ENCODE peak calls at places on chromosome 18, in five cellular contexts. L is Caco-2; M is CD8-positive, alpha-beta T cell; P is fibroblast of lung; R is astrocyte. W is an unnamed sample.

GRCh38 chr18:25516747-25517498 is 165.0 kb upstream of the ZNF521 start:
- DNase-seq in L (no peak), M (no peak), P (no peak), R (no peak), W (no peak)

GRCh38 chr18:9475643-9476580 is 599 bp downstream of the RALBP1 start:
- DNase-seq in L (no peak), M (peak; percentile 55), P (peak; percentile 44), R (peak; percentile 20), W (peak; percentile 45)

GRCh38 chr18:63683152-63683551 is 19.6 kb upstream of the SERPINB11 start:
- DNase-seq in L (peak; percentile 34), M (no peak), P (peak; percentile 90), R (peak; percentile 76), W (peak; percentile 91)

GRCh38 chr18:7664024-7664312 is 96.9 kb downstream of the PTPRM start:
- DNase-seq in L (no peak), M (no peak), P (no peak), R (no peak), W (no peak)

GRCh38 chr18:56107821-56108485 is 520.0 kb upstream of the TCF4 start:
- DNase-seq in L (no peak), M (no peak), P (no peak), R (peak; percentile 31), W (no peak)

GRCh38 chr18:57427429-57428181 is 7.6 kb upstream of the ONECUT2 start:
- DNase-seq in L (no peak), M (no peak), P (no peak), R (no peak), W (no peak)

GRCh38 chr18:65750421-65751144 is at the start of gene CDH7:
- DNase-seq in L (no peak), M (no peak), P (no peak), R (no peak), W (no peak)

GRCh38 chr18:61870151-61870550 is 22.7 kb downstream of the RNF152 start:
- DNase-seq in L (no peak), M (no peak), P (peak; percentile 63), R (no peak), W (no peak)

GRCh38 chr18:79926306-79926705 is 25.1 kb downstream of the SLC66A2 start:
- DNase-seq in L (no peak), M (no peak), P (no peak), R (no peak), W (no peak)

GRCh38 chr18:45834303-45834702 is 8.8 kb downstream of the SIGLEC15 start:
- DNase-seq in L (no peak), M (no peak), P (no peak), R (no peak), W (no peak)

GRCh38 chr18:55100817-55101457 is 141.7 kb upstream of the CCDC68 start:
- DNase-seq in L (peak; percentile 9), M (no peak), P (peak; percentile 24), R (peak; percentile 78), W (peak; percentile 6)

GRCh38 chr18:76578571-76579300 is 83.7 kb upstream of the ZNF516 start:
- DNase-seq in L (no peak), M (no peak), P (no peak), R (no peak), W (no peak)

GRCh38 chr18:59665057-59666007 is 31.9 kb downstream of the CCBE1 start:
- DNase-seq in L (no peak), M (no peak), P (peak; percentile 85), R (peak; percentile 66), W (peak; percentile 44)

GRCh38 chr18:51151568-51152511 is 45.6 kb downstream of the MEX3C start:
- DNase-seq in L (peak; percentile 2), M (peak; percentile 81), P (no peak), R (no peak), W (no peak)

GRCh38 chr18:62757399-62758010 is 42.2 kb downstream of the PHLPP1 start:
- DNase-seq in L (no peak), M (no peak), P (no peak), R (no peak), W (no peak)

GRCh38 chr18:51164327-51165290 is 32.9 kb downstream of the MEX3C start:
- DNase-seq in L (no peak), M (no peak), P (no peak), R (peak; percentile 20), W (peak; percentile 13)

GRCh38 chr18:75247601-75248421 is 37.2 kb downstream of the TSHZ1 start:
- DNase-seq in L (no peak), M (no peak), P (peak; percentile 83), R (peak; percentile 62), W (peak; percentile 79)

GRCh38 chr18:55320399-55321255 is 267.4 kb downstream of the TCF4 start:
- DNase-seq in L (no peak), M (no peak), P (peak; percentile 54), R (peak; percentile 51), W (peak; percentile 33)

GRCh38 chr18:74463271-74463670 is 6.2 kb upstream of the DIPK1C start:
- DNase-seq in L (no peak), M (no peak), P (no peak), R (no peak), W (peak; percentile 6)

GRCh38 chr18:2914844-2915243 is 68.0 kb downstream of the EMILIN2 start:
- DNase-seq in L (no peak), M (no peak), P (peak; percentile 57), R (no peak), W (no peak)

GRCh38 chr18:10559566-10560456 is 34.0 kb downstream of the NAPG start:
- DNase-seq in L (no peak), M (no peak), P (no peak), R (no peak), W (no peak)

GRCh38 chr18:54444309-54444914 is 86.7 kb downstream of the C18orf54 start:
- DNase-seq in L (peak; percentile 58), M (no peak), P (peak; percentile 67), R (peak; percentile 31), W (peak; percentile 67)

GRCh38 chr18:32920796-32921787 is 148.3 kb upstream of the KLHL14 start:
- DNase-seq in L (no peak), M (no peak), P (peak; percentile 95), R (peak; percentile 97), W (peak; percentile 95)

GRCh38 chr18:78741381-78742340 is 238.0 kb upstream of the SALL3 start:
- DNase-seq in L (no peak), M (no peak), P (no peak), R (no peak), W (no peak)

GRCh38 chr18:31510319-31510718 is 12.3 kb downstream of the DSG2 start:
- DNase-seq in L (no peak), M (no peak), P (no peak), R (peak; percentile 29), W (no peak)

GRCh38 chr18:54946149-54946581 is 13.1 kb downstream of the CCDC68 start:
- DNase-seq in L (peak; percentile 18), M (no peak), P (peak; percentile 56), R (peak; percentile 26), W (peak; percentile 63)

GRCh38 chr18:59690216-59691045 is 6.8 kb downstream of the CCBE1 start:
- DNase-seq in L (no peak), M (no peak), P (peak; percentile 38), R (no peak), W (no peak)

GRCh38 chr18:68965817-68966216 is 167.9 kb downstream of the CCDC102B start:
- DNase-seq in L (no peak), M (no peak), P (no peak), R (no peak), W (no peak)

GRCh38 chr18:33831424-33831823 is 253.4 kb downstream of the ASXL3 start:
- DNase-seq in L (no peak), M (no peak), P (no peak), R (no peak), W (no peak)

GRCh38 chr18:35026407-35027061 is 14.7 kb upstream of the MAPRE2 start:
- DNase-seq in L (peak; percentile 1), M (peak; percentile 42), P (no peak), R (no peak), W (no peak)
- TF ChIP-seq CTCF in L (no peak), M (peak; percentile 61), P (peak; percentile 3), R (no peak), W (no peak)

GRCh38 chr18:12656671-12657047 is 1.2 kb downstream of the SPIRE1 start:
- DNase-seq in L (no peak), M (no peak), P (peak; percentile 48), R (peak; percentile 36), W (peak; percentile 51)
- H3K4me3 ChIP-seq in L (peak overlapping the region; percentile 74), M (peak overlapping the region; percentile 34), P (peak overlapping the region; percentile 80), R (peak overlapping the region; percentile 93), W (peak overlapping the region; percentile 91)

GRCh38 chr18:48595703-48596218 is 56.9 kb downstream of the CTIF start:
- DNase-seq in L (no peak), M (no peak), P (no peak), R (no peak), W (no peak)

GRCh38 chr18:48589797-48590519 is 51.1 kb downstream of the CTIF start:
- DNase-seq in L (no peak), M (no peak), P (no peak), R (no peak), W (no peak)

GRCh38 chr18:48592540-48592939 is 53.7 kb downstream of the CTIF start:
- DNase-seq in L (no peak), M (no peak), P (no peak), R (no peak), W (no peak)

GRCh38 chr18:48594725-48595124 is 55.9 kb downstream of the CTIF start:
- DNase-seq in L (no peak), M (no peak), P (no peak), R (no peak), W (no peak)

GRCh38 chr18:48590678-48591077 is 51.8 kb downstream of the CTIF start:
- DNase-seq in L (no peak), M (no peak), P (peak; percentile 65), R (peak; percentile 82), W (peak; percentile 88)
- TF ChIP-seq CTCF in L (no peak), M (no peak), P (no peak), R (no peak), W (no peak)

DNA sequence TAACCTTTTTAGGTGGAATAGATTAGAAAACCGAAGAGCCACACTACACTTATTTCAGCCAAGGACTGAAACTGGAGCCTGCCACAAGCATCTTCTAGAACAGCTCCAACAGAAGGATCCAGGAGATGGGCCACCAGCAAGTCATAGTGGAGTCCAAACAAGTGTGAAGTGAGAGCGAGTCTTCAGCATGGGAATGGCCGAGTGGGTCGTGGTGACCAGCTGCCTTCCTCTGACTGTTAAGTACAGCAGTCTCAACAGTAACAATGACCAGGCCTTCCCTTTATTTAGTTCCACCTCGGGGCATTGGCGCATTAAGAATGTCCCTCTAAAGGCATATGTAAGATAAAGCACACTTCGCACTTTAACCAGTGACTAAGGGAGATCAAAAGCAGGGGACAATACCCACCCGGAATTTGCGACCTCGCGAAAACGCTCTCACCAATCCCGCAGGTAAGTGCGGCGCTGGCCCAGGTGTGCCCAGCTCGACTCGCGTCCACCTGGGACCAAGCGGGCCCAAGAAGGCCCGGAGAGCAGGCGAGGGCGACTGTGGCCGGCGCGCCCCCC is 1.1 kb downstream of the L3MBTL4 start:
- DNase-seq in L (no peak), M (no peak), P (no peak), R (no peak), W (no peak)
- H3K4me3 ChIP-seq in L (no peak overlapping the region), M (no peak overlapping the region), P (no peak overlapping the region), R (peak overlapping the region; percentile 51), W (no peak overlapping the region)